ENCODE peak calls at places on chromosome 21, in seven cellular contexts. One of them, this sample, is unnamed.

GRCh38 chr21:46294647-46295176 is 8.6 kb downstream of the YBEY start:
- DNase-seq in fibroblast of the aortic adventitia: peak
- DNase-seq in neural progenitor cell: no peak
- DNase-seq in A673: peak
- DNase-seq in progenitor cell of endocrine pancreas: no peak
- DNase-seq in prostate gland: no peak
- DNase-seq in lower lobe of right lung: peak
- DNase-seq in this sample: no peak

GRCh38 chr21:27290020-27290419 is 323.1 kb upstream of the ADAMTS5 start:
- DNase-seq in lower lobe of right lung: no peak
- DNase-seq in A673: no peak
- DNase-seq in prostate gland: no peak
- DNase-seq in neural progenitor cell: no peak
- DNase-seq in fibroblast of the aortic adventitia: no peak
- DNase-seq in progenitor cell of endocrine pancreas: no peak
- DNase-seq in this sample: no peak

GRCh38 chr21:25171438-25171837 is 435.8 kb downstream of the MRPL39 start:
- DNase-seq in prostate gland: no peak
- DNase-seq in neural progenitor cell: no peak
- DNase-seq in A673: peak
- DNase-seq in fibroblast of the aortic adventitia: peak
- DNase-seq in progenitor cell of endocrine pancreas: no peak
- DNase-seq in lower lobe of right lung: no peak
- DNase-seq in this sample: no peak

GRCh38 chr21:16169810-16170209 is 440.0 kb downstream of the USP25 start:
- DNase-seq in prostate gland: no peak
- DNase-seq in neural progenitor cell: no peak
- DNase-seq in progenitor cell of endocrine pancreas: no peak
- DNase-seq in lower lobe of right lung: no peak
- DNase-seq in A673: no peak
- DNase-seq in fibroblast of the aortic adventitia: no peak
- DNase-seq in this sample: no peak

GRCh38 chr21:28336299-28336698 is 656.4 kb downstream of the LTN1 start:
- DNase-seq in neural progenitor cell: peak
- DNase-seq in lower lobe of right lung: no peak
- DNase-seq in fibroblast of the aortic adventitia: peak
- DNase-seq in A673: peak
- DNase-seq in progenitor cell of endocrine pancreas: no peak
- DNase-seq in prostate gland: peak
- DNase-seq in this sample: no peak

GRCh38 chr21:25752389-25752788 is 17.6 kb downstream of the GABPA start:
- DNase-seq in A673: no peak
- DNase-seq in lower lobe of right lung: no peak
- DNase-seq in fibroblast of the aortic adventitia: no peak
- DNase-seq in neural progenitor cell: no peak
- DNase-seq in prostate gland: no peak
- DNase-seq in progenitor cell of endocrine pancreas: no peak
- DNase-seq in this sample: no peak

GRCh38 chr21:28283652-28284490 is 708.8 kb downstream of the LTN1 start:
- DNase-seq in A673: no peak
- DNase-seq in lower lobe of right lung: no peak
- DNase-seq in progenitor cell of endocrine pancreas: no peak
- DNase-seq in prostate gland: no peak
- DNase-seq in neural progenitor cell: no peak
- DNase-seq in fibroblast of the aortic adventitia: peak
- DNase-seq in this sample: no peak

GRCh38 chr21:16279658-16280581 is 550.1 kb downstream of the USP25 start:
- DNase-seq in fibroblast of the aortic adventitia: peak
- DNase-seq in prostate gland: peak
- DNase-seq in neural progenitor cell: peak
- DNase-seq in lower lobe of right lung: no peak
- DNase-seq in progenitor cell of endocrine pancreas: no peak
- DNase-seq in A673: no peak
- DNase-seq in this sample: peak

GRCh38 chr21:33478858-33479678 is 706 bp downstream of the TMEM50B start:
- DNase-seq in fibroblast of the aortic adventitia: peak
- DNase-seq in neural progenitor cell: peak
- DNase-seq in progenitor cell of endocrine pancreas: peak
- DNase-seq in A673: peak
- DNase-seq in lower lobe of right lung: peak
- DNase-seq in prostate gland: peak
- DNase-seq in this sample: peak

GRCh38 chr21:46284077-46284644 is 1.2 kb downstream of the MCM3AP start:
- DNase-seq in neural progenitor cell: no peak
- DNase-seq in progenitor cell of endocrine pancreas: no peak
- DNase-seq in lower lobe of right lung: no peak
- DNase-seq in fibroblast of the aortic adventitia: no peak
- DNase-seq in A673: no peak
- DNase-seq in prostate gland: no peak
- DNase-seq in this sample: no peak

GRCh38 chr21:42360317-42360716 is 6.0 kb downstream of the TFF1 start:
- DNase-seq in fibroblast of the aortic adventitia: no peak
- DNase-seq in A673: peak
- DNase-seq in prostate gland: no peak
- DNase-seq in lower lobe of right lung: no peak
- DNase-seq in neural progenitor cell: no peak
- DNase-seq in progenitor cell of endocrine pancreas: no peak
- DNase-seq in this sample: no peak
- TF ChIP-seq CTCF in fibroblast of the aortic adventitia: no peak
- TF ChIP-seq CTCF in A673: peak
- TF ChIP-seq CTCF in prostate gland: no peak
- TF ChIP-seq CTCF in lower lobe of right lung: no peak
- TF ChIP-seq CTCF in neural progenitor cell: no peak
- TF ChIP-seq CTCF in progenitor cell of endocrine pancreas: no peak
- TF ChIP-seq CTCF in this sample: peak

GRCh38 chr21:38621132-38621531 is 122.9 kb upstream of the ERG start:
- DNase-seq in prostate gland: no peak
- DNase-seq in fibroblast of the aortic adventitia: no peak
- DNase-seq in A673: no peak
- DNase-seq in progenitor cell of endocrine pancreas: no peak
- DNase-seq in neural progenitor cell: no peak
- DNase-seq in lower lobe of right lung: no peak
- DNase-seq in this sample: no peak
- TF ChIP-seq CTCF in prostate gland: no peak
- TF ChIP-seq CTCF in fibroblast of the aortic adventitia: no peak
- TF ChIP-seq CTCF in A673: no peak
- TF ChIP-seq CTCF in progenitor cell of endocrine pancreas: no peak
- TF ChIP-seq CTCF in neural progenitor cell: no peak
- TF ChIP-seq CTCF in lower lobe of right lung: no peak
- TF ChIP-seq CTCF in this sample: no peak

DNA sequence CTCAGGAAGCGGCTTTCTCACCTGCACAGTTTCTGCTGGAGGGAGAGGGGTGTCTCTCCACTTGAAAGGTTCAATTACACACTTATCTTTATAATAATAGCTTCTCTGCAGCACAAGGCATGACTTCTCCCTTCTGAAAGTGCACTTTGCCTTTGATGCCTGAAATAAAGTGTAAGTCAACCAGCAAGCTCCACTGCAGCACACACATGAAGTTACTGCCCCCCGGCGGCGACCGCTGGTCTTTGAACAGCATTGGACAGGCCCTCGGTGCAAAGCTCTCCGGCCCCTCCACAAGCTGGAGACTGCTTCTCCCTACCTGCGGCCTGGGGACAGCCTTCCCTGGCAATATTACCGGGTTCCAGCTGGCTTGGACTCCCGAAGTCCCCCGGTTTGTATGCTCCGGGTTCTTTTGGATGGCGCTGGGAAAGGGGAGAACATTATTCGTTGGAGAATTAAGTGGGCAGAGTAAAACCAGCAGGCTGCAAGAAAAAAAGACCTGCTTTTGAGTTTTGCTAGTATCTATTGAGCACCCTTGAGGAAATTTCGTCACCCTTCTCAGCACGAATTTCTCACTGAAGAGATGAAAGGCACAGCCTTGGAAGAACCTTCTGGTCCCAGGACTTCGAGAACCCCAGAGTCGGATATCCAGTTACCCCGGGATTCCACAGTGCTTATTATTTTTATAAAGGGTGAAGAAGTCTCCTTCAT is 11.8 kb downstream of the RCAN1 start:
- DNase-seq in lower lobe of right lung: peak
- DNase-seq in progenitor cell of endocrine pancreas: peak
- DNase-seq in A673: peak
- DNase-seq in neural progenitor cell: peak
- DNase-seq in fibroblast of the aortic adventitia: peak
- DNase-seq in prostate gland: peak
- DNase-seq in this sample: peak
- TF ChIP-seq CTCF in lower lobe of right lung: peak
- TF ChIP-seq CTCF in progenitor cell of endocrine pancreas: peak
- TF ChIP-seq CTCF in A673: peak
- TF ChIP-seq CTCF in neural progenitor cell: peak
- TF ChIP-seq CTCF in fibroblast of the aortic adventitia: peak
- TF ChIP-seq CTCF in prostate gland: no peak
- TF ChIP-seq CTCF in this sample: peak

DNA sequence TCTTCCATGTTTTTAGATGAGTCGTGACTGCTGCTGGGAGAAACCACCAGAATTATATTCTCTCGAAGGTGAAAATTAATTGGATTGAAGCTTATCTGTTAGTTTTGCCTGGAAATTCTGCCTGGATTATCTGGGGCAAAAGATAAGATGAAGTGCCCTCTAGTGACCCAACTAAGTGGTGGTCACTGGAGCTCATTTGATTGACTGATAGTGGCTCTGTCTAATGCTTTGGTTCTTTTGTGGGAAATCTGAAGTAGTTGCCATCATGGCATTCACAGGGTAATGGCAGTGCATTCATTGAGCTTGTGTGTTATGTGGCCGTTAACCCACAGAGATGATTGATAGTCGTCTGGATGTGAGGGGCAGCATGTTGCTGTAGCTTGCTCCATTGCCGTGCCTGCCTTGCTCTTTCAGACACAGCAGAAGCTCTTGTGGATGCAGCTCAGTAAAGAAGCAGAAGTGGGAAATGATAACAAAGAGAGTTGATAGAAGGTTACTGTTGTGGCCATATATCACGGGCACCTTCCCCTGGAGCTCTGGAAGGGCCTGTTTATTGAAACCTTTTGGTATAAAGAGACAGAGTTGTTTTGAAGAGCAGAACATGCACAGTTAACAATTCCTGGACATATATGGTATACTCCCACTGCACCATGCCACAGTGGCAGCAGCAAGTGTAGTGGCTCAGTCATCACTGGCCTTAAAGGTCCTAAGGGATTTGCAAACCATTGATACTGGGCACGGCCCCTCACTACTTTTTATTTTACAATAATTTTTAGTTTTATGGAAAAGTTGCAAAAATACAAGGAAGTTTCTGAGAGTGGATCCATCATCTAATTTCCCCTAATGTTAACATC is 42.0 kb downstream of the CXADR start:
- DNase-seq in progenitor cell of endocrine pancreas: no peak
- DNase-seq in A673: no peak
- DNase-seq in lower lobe of right lung: no peak
- DNase-seq in prostate gland: no peak
- DNase-seq in neural progenitor cell: peak
- DNase-seq in fibroblast of the aortic adventitia: peak
- DNase-seq in this sample: no peak
- TF ChIP-seq CTCF in progenitor cell of endocrine pancreas: peak
- TF ChIP-seq CTCF in A673: no peak
- TF ChIP-seq CTCF in lower lobe of right lung: peak
- TF ChIP-seq CTCF in prostate gland: no peak
- TF ChIP-seq CTCF in neural progenitor cell: peak
- TF ChIP-seq CTCF in fibroblast of the aortic adventitia: peak
- TF ChIP-seq CTCF in this sample: peak

GRCh38 chr21:37582613-37583012 is 216.0 kb downstream of the DYRK1A start:
- DNase-seq in lower lobe of right lung: no peak
- DNase-seq in prostate gland: peak
- DNase-seq in A673: peak
- DNase-seq in progenitor cell of endocrine pancreas: no peak
- DNase-seq in fibroblast of the aortic adventitia: peak
- DNase-seq in neural progenitor cell: peak
- DNase-seq in this sample: no peak
- TF ChIP-seq CTCF in lower lobe of right lung: peak
- TF ChIP-seq CTCF in prostate gland: no peak
- TF ChIP-seq CTCF in A673: peak
- TF ChIP-seq CTCF in progenitor cell of endocrine pancreas: peak
- TF ChIP-seq CTCF in fibroblast of the aortic adventitia: peak
- TF ChIP-seq CTCF in neural progenitor cell: peak
- TF ChIP-seq CTCF in this sample: peak

GRCh38 chr21:42466700-42467612 is 29.1 kb downstream of the RSPH1 start:
- DNase-seq in A673: peak
- DNase-seq in lower lobe of right lung: no peak
- DNase-seq in neural progenitor cell: peak
- DNase-seq in fibroblast of the aortic adventitia: peak
- DNase-seq in progenitor cell of endocrine pancreas: no peak
- DNase-seq in prostate gland: peak
- DNase-seq in this sample: no peak
- TF ChIP-seq CTCF in A673: peak
- TF ChIP-seq CTCF in lower lobe of right lung: peak
- TF ChIP-seq CTCF in neural progenitor cell: peak
- TF ChIP-seq CTCF in fibroblast of the aortic adventitia: no peak
- TF ChIP-seq CTCF in progenitor cell of endocrine pancreas: peak
- TF ChIP-seq CTCF in prostate gland: no peak
- TF ChIP-seq CTCF in this sample: no peak

GRCh38 chr21:40471103-40471502 is 375.9 kb downstream of the DSCAM start:
- DNase-seq in A673: no peak
- DNase-seq in prostate gland: no peak
- DNase-seq in progenitor cell of endocrine pancreas: no peak
- DNase-seq in fibroblast of the aortic adventitia: no peak
- DNase-seq in neural progenitor cell: no peak
- DNase-seq in lower lobe of right lung: no peak
- DNase-seq in this sample: no peak

GRCh38 chr21:40472026-40472425 is 374.9 kb downstream of the DSCAM start:
- DNase-seq in fibroblast of the aortic adventitia: no peak
- DNase-seq in prostate gland: no peak
- DNase-seq in lower lobe of right lung: no peak
- DNase-seq in progenitor cell of endocrine pancreas: no peak
- DNase-seq in A673: no peak
- DNase-seq in neural progenitor cell: no peak
- DNase-seq in this sample: no peak

GRCh38 chr21:40465382-40465781 is 381.6 kb downstream of the DSCAM start:
- DNase-seq in prostate gland: no peak
- DNase-seq in lower lobe of right lung: no peak
- DNase-seq in neural progenitor cell: no peak
- DNase-seq in progenitor cell of endocrine pancreas: no peak
- DNase-seq in fibroblast of the aortic adventitia: no peak
- DNase-seq in A673: no peak
- DNase-seq in this sample: no peak

GRCh38 chr21:40466893-40467483 is 380.0 kb downstream of the DSCAM start:
- DNase-seq in prostate gland: peak
- DNase-seq in neural progenitor cell: peak
- DNase-seq in A673: no peak
- DNase-seq in fibroblast of the aortic adventitia: no peak
- DNase-seq in lower lobe of right lung: no peak
- DNase-seq in progenitor cell of endocrine pancreas: no peak
- DNase-seq in this sample: no peak
- TF ChIP-seq CTCF in prostate gland: no peak
- TF ChIP-seq CTCF in neural progenitor cell: peak
- TF ChIP-seq CTCF in A673: peak
- TF ChIP-seq CTCF in fibroblast of the aortic adventitia: no peak
- TF ChIP-seq CTCF in lower lobe of right lung: peak
- TF ChIP-seq CTCF in progenitor cell of endocrine pancreas: peak
- TF ChIP-seq CTCF in this sample: peak